ENCODE peak calls at places on chromosomes 6 and 20, in ten cellular contexts. Z is esophagus squamous epithelium, J is GM06990, M is prostate gland, Y is cardiac fibroblast, U is heart right ventricle, T is HFFc6, L is astrocyte, D is uterus, X is tibial nerve. K is an unnamed sample.

GRCh38 chr6:5653801-5654200 is 352.9 kb downstream of the NRN1 start:
- DNase-seq in Z (no peak), J (no peak), M (no peak), Y (no peak), U (peak; percentile 49), T (no peak), L (no peak), D (no peak), X (no peak), K (no peak)

GRCh38 chr20:43937586-43937985 is 22.9 kb downstream of the TOX2 start:
- DNase-seq in Z (no peak), J (no peak), M (no peak), Y (no peak), U (no peak), T (no peak), L (peak; percentile 82), D (no peak), X (no peak), K (no peak)

GRCh38 chr6:169589293-169589692 is 112.5 kb downstream of the WDR27 start:
- DNase-seq in Z (no peak), J (peak; percentile 29), M (no peak), Y (peak; percentile 19), U (no peak), T (no peak), L (peak; percentile 80), D (no peak), X (no peak), K (no peak)

GRCh38 chr6:55174211-55175013 is at the start of gene HCRTR2:
- DNase-seq in Z (no peak), J (no peak), M (no peak), Y (no peak), U (no peak), T (no peak), L (no peak), D (no peak), X (no peak), K (no peak)

GRCh38 chr20:50133041-50133440 is 20.1 kb upstream of the UBE2V1 start:
- DNase-seq in Z (no peak), J (no peak), M (no peak), Y (no peak), U (no peak), T (no peak), L (no peak), D (no peak), X (no peak), K (no peak)

GRCh38 chr6:71224011-71224410 is 64.6 kb upstream of the OGFRL1 start:
- DNase-seq in Z (no peak), J (no peak), M (no peak), Y (no peak), U (no peak), T (no peak), L (peak; percentile 6), D (no peak), X (no peak), K (no peak)

GRCh38 chr6:170224694-170225660 is 65.9 kb downstream of the DLL1 start:
- DNase-seq in Z (no peak), J (no peak), M (peak; percentile 94), Y (no peak), U (no peak), T (peak; percentile 28), L (peak; percentile 72), D (peak; percentile 13), X (no peak), K (no peak)

GRCh38 chr6:15423286-15423957 is 177.6 kb downstream of the JARID2 start:
- DNase-seq in Z (no peak), J (no peak), M (no peak), Y (no peak), U (no peak), T (no peak), L (no peak), D (no peak), X (no peak), K (no peak)

GRCh38 chr6:94417364-94417763 is 998.0 kb upstream of the EPHA7 start:
- DNase-seq in Z (no peak), J (no peak), M (no peak), Y (no peak), U (no peak), T (no peak), L (no peak), D (no peak), X (no peak), K (no peak)

GRCh38 chr6:44126320-44127149 is 717 bp downstream of the MRPL14 start:
- DNase-seq in Z (no peak), J (peak; percentile 60), M (peak; percentile 40), Y (peak; percentile 72), U (peak; percentile 43), T (peak; percentile 40), L (peak; percentile 74), D (peak; percentile 62), X (peak; percentile 25), K (peak; percentile 83)

GRCh38 chr6:135601857-135602256 is 104.3 kb upstream of the AHI1 start:
- DNase-seq in Z (no peak), J (no peak), M (no peak), Y (no peak), U (no peak), T (no peak), L (no peak), D (no peak), X (no peak), K (no peak)

GRCh38 chr6:152452639-152453038 is 184.5 kb downstream of the SYNE1 start:
- DNase-seq in Z (no peak), J (no peak), M (no peak), Y (no peak), U (no peak), T (no peak), L (no peak), D (no peak), X (no peak), K (no peak)

GRCh38 chr6:169366177-169366901 is 112.7 kb upstream of the THBS2 start:
- DNase-seq in Z (no peak), J (no peak), M (no peak), Y (no peak), U (no peak), T (no peak), L (no peak), D (no peak), X (no peak), K (no peak)

GRCh38 chr20:25272223-25273000 is 24.5 kb downstream of the PYGB start:
- DNase-seq in Z (no peak), J (no peak), M (no peak), Y (no peak), U (peak; percentile 3), T (no peak), L (no peak), D (no peak), X (no peak), K (no peak)

GRCh38 chr20:52379723-52380336 is 188.3 kb upstream of the ZFP64 start:
- DNase-seq in Z (no peak), J (no peak), M (no peak), Y (peak; percentile 31), U (peak; percentile 15), T (no peak), L (no peak), D (peak; percentile 16), X (peak; percentile 44), K (peak; percentile 22)

GRCh38 chr6:28756555-28756918 is 167.2 kb downstream of the TRIM27 start:
- DNase-seq in Z (no peak), J (no peak), M (no peak), Y (no peak), U (no peak), T (no peak), L (no peak), D (no peak), X (no peak), K (no peak)

GRCh38 chr6:135182120-135182992 is 1.2 kb downstream of the MYB start:
- DNase-seq in Z (no peak), J (no peak), M (no peak), Y (peak; percentile 16), U (no peak), T (no peak), L (no peak), D (no peak), X (no peak), K (no peak)

GRCh38 chr6:33082702-33083101 is 6.9 kb downstream of the HLA-DPB1 start:
- DNase-seq in Z (no peak), J (no peak), M (no peak), Y (peak; percentile 58), U (no peak), T (no peak), L (no peak), D (peak; percentile 34), X (peak; percentile 55), K (no peak)
- TF ChIP-seq CTCF in Z (peak; percentile 59), J (peak; percentile 65), M (peak; percentile 51), Y (peak; percentile 61), U (peak; percentile 68), T (no peak), L (peak; percentile 8), D (peak; percentile 81), X (peak; percentile 44), K (peak; percentile 38)

GRCh38 chr20:33515569-33516216 is 25.8 kb downstream of the CBFA2T2 start:
- DNase-seq in Z (no peak), J (no peak), M (no peak), Y (peak; percentile 16), U (no peak), T (no peak), L (no peak), D (no peak), X (no peak), K (no peak)
- TF ChIP-seq CTCF in Z (peak; percentile 27), J (peak; percentile 33), M (no peak), Y (peak; percentile 31), U (peak; percentile 4), T (peak; percentile 69), L (no peak), D (no peak), X (no peak), K (no peak)

GRCh38 chr6:53899512-53899911 is 104.7 kb downstream of the LRRC1 start:
- DNase-seq in Z (no peak), J (no peak), M (no peak), Y (no peak), U (no peak), T (no peak), L (no peak), D (no peak), X (no peak), K (no peak)

GRCh38 chr6:53906103-53906502 is 111.3 kb downstream of the LRRC1 start:
- DNase-seq in Z (no peak), J (no peak), M (no peak), Y (no peak), U (no peak), T (no peak), L (no peak), D (no peak), X (no peak), K (no peak)

GRCh38 chr6:53898026-53898795 is 103.4 kb downstream of the LRRC1 start:
- DNase-seq in Z (no peak), J (no peak), M (no peak), Y (peak; percentile 35), U (no peak), T (peak; percentile 59), L (peak; percentile 75), D (no peak), X (no peak), K (no peak)

GRCh38 chr6:53906842-53907241 is 112.0 kb downstream of the LRRC1 start:
- DNase-seq in Z (no peak), J (no peak), M (no peak), Y (peak; percentile 38), U (no peak), T (no peak), L (no peak), D (no peak), X (peak; percentile 29), K (no peak)

GRCh38 chr6:53903357-53903756 is 108.6 kb downstream of the LRRC1 start:
- DNase-seq in Z (no peak), J (no peak), M (no peak), Y (no peak), U (no peak), T (no peak), L (no peak), D (no peak), X (no peak), K (no peak)
- TF ChIP-seq CTCF in Z (no peak), J (no peak), M (no peak), Y (no peak), U (no peak), T (no peak), L (no peak), D (no peak), X (no peak), K (no peak)

GRCh38 chr20:51220293-51220706 is 197.4 kb upstream of the KCNG1 start:
- DNase-seq in Z (no peak), J (peak; percentile 24), M (no peak), Y (peak; percentile 29), U (no peak), T (no peak), L (no peak), D (peak; percentile 37), X (peak; percentile 10), K (peak; percentile 77)
- TF ChIP-seq CTCF in Z (peak; percentile 84), J (peak; percentile 85), M (peak; percentile 54), Y (peak; percentile 94), U (peak; percentile 72), T (peak; percentile 95), L (peak; percentile 63), D (peak; percentile 61), X (peak; percentile 63), K (peak; percentile 78)

K was measured in GM13976.